ENCODE peak calls at places on chromosomes 1 and 21, in nine cellular contexts. Z is transverse colon; S is coronary artery; K is ACHN; N is stimulated activated CD4-positive, alpha-beta T cell treated with anti-CD3 and anti-CD28 coated beads, Interleukin-1b, Interleukin-23, amount 100 ng/mL, for 24 hours; O is thyroid gland; W is GM03348; P is left ventricle myocardium inferior; C is CMK. T is an unnamed sample.

GRCh38 chr1:163296504-163296903 is 25.2 kb upstream of the NUF2 start:
- DNase-seq in Z (no peak), S (no peak), K (no peak), N (no peak), O (no peak), W (no peak), P (no peak), C (no peak), T (no peak)

GRCh38 chr1:17112496-17113236 is 6.6 kb downstream of the PADI2 start:
- DNase-seq in Z (peak; percentile 45), S (no peak), K (no peak), N (no peak), O (no peak), W (no peak), P (no peak), C (no peak), T (no peak)

GRCh38 chr1:109894823-109895719 is 15.6 kb upstream of the CSF1 start:
- DNase-seq in Z (no peak), S (no peak), K (no peak), N (no peak), O (no peak), W (no peak), P (no peak), C (no peak), T (no peak)

GRCh38 chr1:89381617-89382016 is 17.8 kb downstream of the GBP6 start:
- DNase-seq in Z (no peak), S (no peak), K (peak; percentile 7), N (no peak), O (no peak), W (no peak), P (no peak), C (no peak), T (no peak)

GRCh38 chr21:45386728-45387371 is 18.1 kb upstream of the COL18A1 start:
- DNase-seq in Z (no peak), S (no peak), K (peak; percentile 66), N (no peak), O (no peak), W (peak; percentile 88), P (peak; percentile 37), C (no peak), T (no peak)

GRCh38 chr1:189141056-189141455 is 1336.6 kb downstream of the BRINP3 start:
- DNase-seq in Z (no peak), S (no peak), K (no peak), N (no peak), O (no peak), W (no peak), P (no peak), C (no peak), T (no peak)

GRCh38 chr1:111739984-111740765 is 980 bp upstream of the INKA2 start:
- DNase-seq in Z (peak; percentile 69), S (peak; percentile 85), K (peak; percentile 78), N (no peak), O (peak; percentile 71), W (peak; percentile 85), P (peak; percentile 80), C (no peak), T (no peak)

GRCh38 chr1:212968385-212968863 is 18.1 kb downstream of the VASH2 start:
- DNase-seq in Z (no peak), S (peak; percentile 46), K (no peak), N (no peak), O (no peak), W (no peak), P (no peak), C (no peak), T (no peak)

GRCh38 chr1:156494309-156494895 is 6.2 kb downstream of the MEF2D start:
- DNase-seq in Z (no peak), S (no peak), K (no peak), N (no peak), O (no peak), W (no peak), P (no peak), C (no peak), T (peak; percentile 53)

GRCh38 chr1:161379071-161379470 is 11.4 kb upstream of the CFAP126 start:
- DNase-seq in Z (no peak), S (no peak), K (no peak), N (no peak), O (no peak), W (no peak), P (peak; percentile 35), C (peak; percentile 52), T (no peak)

GRCh38 chr21:15837603-15838002 is 107.8 kb downstream of the USP25 start:
- DNase-seq in Z (no peak), S (no peak), K (no peak), N (no peak), O (peak; percentile 44), W (peak; percentile 22), P (no peak), C (no peak), T (no peak)

GRCh38 chr1:23558140-23558871 is 995 bp downstream of the ID3 start:
- DNase-seq in Z (peak; percentile 83), S (peak; percentile 87), K (peak; percentile 17), N (no peak), O (peak; percentile 82), W (peak; percentile 35), P (peak; percentile 71), C (peak; percentile 55), T (no peak)

GRCh38 chr1:171566467-171566866 is 55.6 kb upstream of the MYOCOS start:
- DNase-seq in Z (no peak), S (no peak), K (peak; percentile 19), N (no peak), O (no peak), W (no peak), P (no peak), C (no peak), T (no peak)

GRCh38 chr1:6622396-6623152 is 2.1 kb upstream of the THAP3 start:
- DNase-seq in Z (no peak), S (no peak), K (no peak), N (no peak), O (peak; percentile 59), W (no peak), P (no peak), C (no peak), T (no peak)

GRCh38 chr1:150322310-150322709 is 977 bp downstream of the PRPF3 start:
- DNase-seq in Z (no peak), S (no peak), K (no peak), N (peak; percentile 5), O (no peak), W (no peak), P (no peak), C (no peak), T (no peak)

GRCh38 chr1:158045639-158046038 is 52.2 kb downstream of the KIRREL1 start:
- DNase-seq in Z (no peak), S (no peak), K (peak; percentile 63), N (no peak), O (peak; percentile 57), W (peak; percentile 67), P (no peak), C (no peak), T (no peak)

GRCh38 chr1:43708006-43708412 is 673 bp downstream of the ST3GAL3 start:
- DNase-seq in Z (no peak), S (no peak), K (peak; percentile 64), N (no peak), O (no peak), W (no peak), P (no peak), C (no peak), T (peak; percentile 66)

GRCh38 chr1:88646852-88647645 is 37.0 kb upstream of the PKN2 start:
- DNase-seq in Z (no peak), S (no peak), K (no peak), N (no peak), O (no peak), W (no peak), P (no peak), C (no peak), T (no peak)

GRCh38 chr21:32316363-32317215 is 17.9 kb downstream of the MRAP start:
- DNase-seq in Z (no peak), S (no peak), K (no peak), N (no peak), O (no peak), W (no peak), P (no peak), C (no peak), T (no peak)

GRCh38 chr1:29655945-29656866 is 419.9 kb downstream of the PTPRU start:
- DNase-seq in Z (no peak), S (peak; percentile 43), K (peak; percentile 57), N (no peak), O (no peak), W (no peak), P (no peak), C (no peak), T (peak; percentile 68)

GRCh38 chr1:43587594-43587993 is 56.9 kb downstream of the PTPRF start:
- DNase-seq in Z (no peak), S (no peak), K (no peak), N (no peak), O (no peak), W (peak; percentile 93), P (no peak), C (no peak), T (no peak)

GRCh38 chr1:101071470-101071886 is 45.9 kb upstream of the DPH5 start:
- DNase-seq in Z (no peak), S (no peak), K (no peak), N (no peak), O (no peak), W (no peak), P (no peak), C (peak; percentile 82), T (no peak)

GRCh38 chr21:33762798-33763572 is 120.7 kb downstream of the ITSN1 start:
- DNase-seq in Z (no peak), S (no peak), K (no peak), N (no peak), O (no peak), W (peak; percentile 36), P (no peak), C (no peak), T (no peak)

T was measured in Karpas-422.